ENCODE peak calls at places on chromosome 21, in four cellular contexts. N, X, I and S are unnamed samples.

GRCh38 chr21:44711327-44712202 is at the start of gene TSPEAR:
- DNase-seq in N (no peak), X (no peak), I (peak), S (no peak)

GRCh38 chr21:41369915-41370839 is 8.3 kb downstream of the MX2 start:
- DNase-seq in N (peak), X (no peak), I (no peak), S (peak)

GRCh38 chr21:29144736-29145353 is 14.4 kb downstream of the MAP3K7CL start:
- DNase-seq in N (no peak), X (no peak), I (no peak), S (no peak)

GRCh38 chr21:45078371-45078770 is 4.0 kb downstream of the ADARB1 start:
- DNase-seq in N (no peak), X (no peak), I (no peak), S (peak)

GRCh38 chr21:37742115-37742514 is 174.1 kb downstream of the KCNJ6 start:
- DNase-seq in N (no peak), X (no peak), I (peak), S (no peak)

GRCh38 chr21:33904041-33904440 is 11.6 kb downstream of the ATP5PO start:
- DNase-seq in N (no peak), X (no peak), I (no peak), S (no peak)

GRCh38 chr21:39099859-39100258 is 83.4 kb downstream of the PSMG1 start:
- DNase-seq in N (no peak), X (no peak), I (no peak), S (no peak)

GRCh38 chr21:43956667-43957030 is 55.5 kb upstream of the TRAPPC10 start:
- DNase-seq in N (no peak), X (no peak), I (no peak), S (no peak)

GRCh38 chr21:16330340-16331319 is 600.8 kb downstream of the USP25 start:
- DNase-seq in N (no peak), X (peak), I (peak), S (no peak)